ENCODE peak calls at places on chromosomes 11 and 22, in six cellular contexts. G is cardiac fibroblast; R is amygdala; U is NB4; M is stimulated activated CD4-positive, alpha-beta T cell treated with anti-CD3 and anti-CD28 coated beads, Interleukin-4, amount 100 ng/mL, for 1 hour; Z is activated CD8-positive, alpha-beta memory T cell treated with anti-CD3 and anti-CD28 coated beads for 24 hours. I is an unnamed sample.

GRCh38 chr11:14148653-14149273 is 186.2 kb downstream of the SPON1 start:
- DNase-seq in G (peak; percentile 63), R (no peak), U (peak; percentile 22), M (no peak), Z (no peak), I (no peak)

GRCh38 chr22:48581821-48582469 is 1245.7 kb downstream of the BRD1 start:
- DNase-seq in G (no peak), R (no peak), U (no peak), M (no peak), Z (no peak), I (peak; percentile 50)

GRCh38 chr11:126765196-126765595 is 235.4 kb downstream of the KIRREL3 start:
- DNase-seq in G (no peak), R (no peak), U (no peak), M (no peak), Z (no peak), I (no peak)

GRCh38 chr11:94948070-94948617 is 25.2 kb downstream of the CWC15 start:
- DNase-seq in G (peak; percentile 49), R (no peak), U (peak; percentile 26), M (no peak), Z (no peak), I (no peak)

GRCh38 chr11:67053896-67054850 is 2.5 kb upstream of the RHOD start:
- DNase-seq in G (peak; percentile 70), R (no peak), U (peak; percentile 63), M (peak; percentile 49), Z (peak; percentile 70), I (peak; percentile 69)

GRCh38 chr11:66317766-66318575 is 1.1 kb upstream of the CD248 start:
- DNase-seq in G (peak; percentile 95), R (no peak), U (peak; percentile 100), M (peak; percentile 26), Z (peak; percentile 80), I (no peak)

GRCh38 chr11:57343825-57344224 is 5.7 kb downstream of the P2RX3 start:
- DNase-seq in G (no peak), R (no peak), U (no peak), M (no peak), Z (no peak), I (no peak)

GRCh38 chr11:13878077-13878476 is 84.4 kb upstream of the SPON1 start:
- DNase-seq in G (no peak), R (no peak), U (no peak), M (no peak), Z (no peak), I (no peak)

GRCh38 chr11:206002-206384 is 1.2 kb downstream of the BET1L start:
- DNase-seq in G (no peak), R (no peak), U (no peak), M (no peak), Z (peak; percentile 57), I (peak; percentile 33)

GRCh38 chr11:65814131-65814959 is 19.4 kb upstream of the SNX32 start:
- DNase-seq in G (peak; percentile 35), R (no peak), U (peak; percentile 22), M (no peak), Z (no peak), I (no peak)

GRCh38 chr11:62543680-62544444 is 2.7 kb downstream of the AHNAK start:
- DNase-seq in G (no peak), R (no peak), U (no peak), M (no peak), Z (no peak), I (no peak)

GRCh38 chr11:117392979-117393378 is 65.3 kb downstream of the CEP164 start:
- DNase-seq in G (no peak), R (no peak), U (no peak), M (no peak), Z (no peak), I (no peak)

GRCh38 chr11:128171496-128171895 is 415.9 kb downstream of the ETS1 start:
- DNase-seq in G (peak; percentile 65), R (no peak), U (no peak), M (no peak), Z (no peak), I (no peak)

GRCh38 chr22:46763051-46763705 is 728 bp downstream of the TBC1D22A start:
- DNase-seq in G (peak; percentile 76), R (no peak), U (peak; percentile 59), M (no peak), Z (no peak), I (no peak)

GRCh38 chr11:112085822-112086421 is 634 bp downstream of the TIMM8B start:
- DNase-seq in G (peak; percentile 32), R (no peak), U (peak; percentile 61), M (peak; percentile 50), Z (no peak), I (no peak)

GRCh38 chr11:15113381-15113780 is 1.3 kb upstream of the INSC start:
- DNase-seq in G (no peak), R (no peak), U (peak; percentile 84), M (no peak), Z (no peak), I (no peak)

GRCh38 chr11:116386118-116386699 is 386.6 kb downstream of the BUD13 start:
- DNase-seq in G (no peak), R (no peak), U (no peak), M (no peak), Z (no peak), I (no peak)

GRCh38 chr11:120215634-120216033 is 4.8 kb downstream of the OAF start:
- DNase-seq in G (peak; percentile 69), R (no peak), U (no peak), M (no peak), Z (no peak), I (no peak)

GRCh38 chr11:129410561-129410960 is 34.9 kb downstream of the BARX2 start:
- DNase-seq in G (no peak), R (no peak), U (peak; percentile 7), M (no peak), Z (no peak), I (no peak)

I was measured in posterior cingulate gyrus.